ENCODE peak calls at places on chromosomes 6 and 20, in ten cellular contexts. D is skeletal muscle cell, V is left lung, T is HuH-7.5, H is psoas muscle, E is astrocyte of the cerebellum, F is choroid plexus epithelial cell, G is H54, I is C1 segment of cervical spinal cord, S is fibroblast of pulmonary artery. U is an unnamed sample.

GRCh38 chr20:38873050-38873581 is 53.1 kb upstream of the FAM83D start:
- DNase-seq in I (no peak), V (no peak), F (no peak), E (no peak), D (no peak), G (no peak), T (no peak), H (no peak), S (no peak), U (no peak)

GRCh38 chr6:40996591-40997247 is 42.3 kb downstream of the UNC5CL start:
- DNase-seq in D (no peak), I (no peak), H (no peak), T (no peak), F (peak; percentile 29), S (peak; percentile 39), V (no peak), G (no peak), E (peak; percentile 9), U (no peak)

GRCh38 chr6:150667977-150668716 is 68.5 kb downstream of the PLEKHG1 start:
- DNase-seq in V (peak; percentile 86), E (peak; percentile 94), S (peak; percentile 93), I (no peak), T (peak; percentile 51), D (peak; percentile 55), F (peak; percentile 97), H (peak; percentile 90), G (no peak), U (no peak)

GRCh38 chr20:46631874-46632446 is 19.3 kb downstream of the SLC13A3 start:
- DNase-seq in H (no peak), V (no peak), F (no peak), D (no peak), S (no peak), E (no peak), I (peak; percentile 38), T (no peak), G (no peak), U (no peak)

GRCh38 chr6:168053086-168053956 is 25.7 kb downstream of the FRMD1 start:
- DNase-seq in V (no peak), E (no peak), G (no peak), I (no peak), F (no peak), S (no peak), H (peak; percentile 44), D (no peak), T (no peak), U (no peak)

GRCh38 chr6:134630468-134631180 is 312.7 kb upstream of the SGK1 start:
- DNase-seq in D (no peak), T (no peak), G (no peak), F (no peak), S (no peak), E (no peak), I (peak; percentile 35), V (no peak), H (no peak), U (no peak)

GRCh38 chr6:143967861-143968498 is 40.1 kb downstream of the PLAGL1 start:
- DNase-seq in S (peak; percentile 80), V (no peak), F (peak; percentile 78), H (no peak), D (no peak), I (no peak), G (no peak), T (no peak), E (no peak), U (no peak)

GRCh38 chr6:52046456-52046855 is 41.0 kb downstream of the PKHD1 start:
- DNase-seq in I (no peak), D (peak; percentile 13), T (no peak), V (no peak), S (no peak), E (no peak), G (no peak), F (no peak), H (no peak), U (no peak)

GRCh38 chr6:158072083-158072721 is 90.5 kb downstream of the SYNJ2 start:
- DNase-seq in E (no peak), S (peak; percentile 84), T (peak; percentile 83), F (peak; percentile 86), G (no peak), I (peak; percentile 30), D (no peak), V (peak; percentile 68), H (peak; percentile 87), U (peak; percentile 18)

GRCh38 chr6:16764188-16764950 is 3.1 kb upstream of the ATXN1 start:
- DNase-seq in F (peak; percentile 83), S (peak; percentile 80), H (no peak), I (no peak), D (no peak), T (no peak), V (no peak), E (no peak), G (no peak), U (no peak)

GRCh38 chr6:31907158-31907813 is 5.4 kb upstream of the ZBTB12 start:
- DNase-seq in E (peak; percentile 32), F (peak; percentile 94), G (no peak), T (no peak), D (peak; percentile 66), S (peak; percentile 96), H (no peak), V (no peak), I (no peak), U (no peak)

GRCh38 chr6:46730918-46731461 is 4.2 kb downstream of the PLA2G7 start:
- DNase-seq in I (no peak), G (no peak), D (no peak), V (no peak), T (no peak), S (no peak), H (no peak), E (no peak), F (no peak), U (no peak)

GRCh38 chr6:48474136-48474535 is 363.1 kb upstream of the PTCHD4 start:
- DNase-seq in T (no peak), H (no peak), S (no peak), I (no peak), V (no peak), G (no peak), E (no peak), F (no peak), D (no peak), U (no peak)

GRCh38 chr6:47420394-47421371 is 56.9 kb upstream of the CD2AP start:
- DNase-seq in H (no peak), V (no peak), T (no peak), E (no peak), I (no peak), G (no peak), S (peak; percentile 16), F (peak; percentile 49), D (no peak), U (no peak)

GRCh38 chr6:147202516-147203310 is 1.5 kb upstream of the STXBP5 start:
- DNase-seq in S (peak; percentile 99), D (peak; percentile 94), G (peak; percentile 86), E (peak; percentile 94), I (peak; percentile 82), V (peak; percentile 88), T (peak; percentile 95), F (peak; percentile 99), H (peak; percentile 81), U (peak; percentile 84)

GRCh38 chr6:132673376-132674094 is 14.6 kb upstream of the TAAR1 start:
- DNase-seq in D (no peak), G (no peak), T (no peak), H (no peak), F (peak; percentile 10), V (no peak), E (no peak), S (no peak), I (no peak), U (no peak)

GRCh38 chr20:58374906-58375760 is 13.9 kb upstream of the VAPB start:
- DNase-seq in I (no peak), S (peak; percentile 67), G (no peak), E (peak; percentile 47), T (no peak), V (no peak), D (peak; percentile 15), F (peak; percentile 76), H (no peak), U (peak; percentile 70)

GRCh38 chr6:167706313-167707109 is 120.2 kb upstream of the AFDN start:
- DNase-seq in E (no peak), I (no peak), D (no peak), F (no peak), H (no peak), T (no peak), S (peak; percentile 24), V (peak; percentile 29), G (no peak), U (no peak)